ENCODE peak calls at places on chromosomes 11 and 22, in five cellular contexts. B, D, I, M and T are unnamed samples.

GRCh38 chr22:39237276-39238123 is 7.3 kb downstream of the PDGFB start:
- DNase-seq in B (no peak), D (peak; percentile 54), I (no peak), M (no peak), T (no peak)

GRCh38 chr11:117908261-117908895 is 20.8 kb downstream of the TMPRSS13 start:
- DNase-seq in B (no peak), D (no peak), I (no peak), M (no peak), T (no peak)

GRCh38 chr11:57378166-57378565 is 2.8 kb downstream of the PRG3 start:
- DNase-seq in B (no peak), D (no peak), I (no peak), M (no peak), T (no peak)

GRCh38 chr22:36027960-36028645 is 521 bp downstream of the RBFOX2 start:
- DNase-seq in B (no peak), D (no peak), I (peak; percentile 76), M (peak; percentile 94), T (no peak)

GRCh38 chr11:57251491-57252104 is 14.5 kb upstream of the APLNR start:
- DNase-seq in B (no peak), D (no peak), I (no peak), M (no peak), T (no peak)

GRCh38 chr11:61832758-61833157 is 4.7 kb downstream of the FADS2 start:
- DNase-seq in B (no peak), D (peak; percentile 62), I (no peak), M (no peak), T (no peak)

GRCh38 chr22:44347549-44347948 is 34.8 kb upstream of the SHISAL1 start:
- DNase-seq in B (no peak), D (no peak), I (no peak), M (no peak), T (no peak)

GRCh38 chr11:69040581-69041260 is 8.0 kb upstream of the TPCN2 start:
- DNase-seq in B (no peak), D (no peak), I (no peak), M (no peak), T (peak; percentile 66)

GRCh38 chr11:2539761-2540520 is 95.1 kb downstream of the KCNQ1 start:
- DNase-seq in B (no peak), D (no peak), I (no peak), M (peak; percentile 39), T (no peak)

GRCh38 chr11:9708544-9708943 is 44.7 kb downstream of the SWAP70 start:
- DNase-seq in B (no peak), D (no peak), I (no peak), M (no peak), T (no peak)

GRCh38 chr11:47446833-47447232 is 2.1 kb downstream of the RAPSN start:
- DNase-seq in B (no peak), D (no peak), I (no peak), M (no peak), T (no peak)